ENCODE peak calls at places on chromosomes 13 and 19, in ten cellular contexts. C is effector memory CD8-positive, alpha-beta T cell; G is WTC11; D is endothelial cell; R is activated CD4-positive, alpha-beta T cell treated with anti-CD3 and anti-CD28 coated beads for 1 hour; I is GM10248; A is CD4-positive, alpha-beta memory T cell; T is AG04449; X is iris pigment epithelial cell; J is caudate nucleus. S is an unnamed sample.

GRCh38 chr13:44229371-44230030 is 144.1 kb upstream of the SERP2 start:
- DNase-seq in T (no peak), G (no peak), X (no peak), A (no peak), D (no peak), C (no peak), I (no peak), J (no peak), R (no peak), S (no peak)

GRCh38 chr19:36151144-36152051 is 849 bp downstream of the COX7A1 start:
- DNase-seq in J (no peak), D (peak), R (no peak), G (peak), A (no peak), X (peak), C (no peak), I (no peak), T (no peak), S (no peak)

GRCh38 chr13:76035711-76036110 is 399.6 kb downstream of the LMO7 start:
- DNase-seq in J (no peak), G (no peak), T (no peak), D (no peak), C (no peak), X (peak), R (no peak), I (no peak), A (no peak), S (no peak)

GRCh38 chr19:2575734-2576481 is 100.0 kb downstream of the GADD45B start:
- DNase-seq in R (no peak), I (no peak), D (no peak), G (no peak), X (peak), A (no peak), T (no peak), C (no peak), J (no peak), S (no peak)

GRCh38 chr13:53821632-53822031 is 793.0 kb downstream of the OLFM4 start:
- DNase-seq in C (no peak), I (no peak), G (no peak), A (no peak), X (no peak), T (no peak), D (no peak), R (no peak), J (no peak), S (no peak)

GRCh38 chr13:45341799-45342584 is 1.0 kb upstream of the TPT1 start:
- DNase-seq in X (peak), T (no peak), C (no peak), J (no peak), A (no peak), I (no peak), D (no peak), G (no peak), R (no peak), S (no peak)

GRCh38 chr19:6828698-6829633 is 56.5 kb downstream of the VAV1 start:
- DNase-seq in A (peak), R (no peak), G (peak), J (no peak), D (no peak), C (no peak), T (no peak), X (no peak), I (peak), S (no peak)

GRCh38 chr19:42191855-42192254 is 25.6 kb downstream of the DEDD2 start:
- DNase-seq in C (no peak), J (no peak), A (no peak), X (peak), G (no peak), R (no peak), D (no peak), T (no peak), I (no peak), S (no peak)

GRCh38 chr13:48448963-48449614 is 36.2 kb upstream of the LPAR6 start:
- DNase-seq in D (no peak), I (no peak), C (no peak), R (no peak), G (no peak), X (peak), J (no peak), A (no peak), T (no peak), S (no peak)

GRCh38 chr13:20140487-20140886 is 20.4 kb downstream of the GJA3 start:
- DNase-seq in X (no peak), I (no peak), D (no peak), G (no peak), J (no peak), C (no peak), T (no peak), A (no peak), R (no peak), S (no peak)

GRCh38 chr13:100675660-100676129 is 1.1 kb upstream of the TMTC4 start:
- DNase-seq in D (no peak), X (no peak), T (no peak), R (no peak), C (peak), I (no peak), G (no peak), A (no peak), J (no peak), S (no peak)